ENCODE peak calls at places on chromosomes 12 and 14, in six cellular contexts. A is testis, G is GM12892, U is esophagus squamous epithelium, N is breast epithelium, O is esophagus muscularis mucosa. P is an unnamed sample.

GRCh38 chr12:25034676-25035075 is 85.8 kb upstream of the BCAT1 start:
- DNase-seq in O (no peak), N (no peak), A (no peak), U (no peak), G (no peak), P (no peak)

GRCh38 chr12:78580296-78580695 is 284.3 kb upstream of the SYT1 start:
- DNase-seq in U (no peak), N (no peak), A (no peak), O (no peak), G (no peak), P (no peak)

GRCh38 chr12:7638764-7639570 is 26.7 kb downstream of the APOBEC1 start:
- DNase-seq in N (peak; percentile 60), G (peak; percentile 40), O (peak; percentile 95), U (peak; percentile 41), A (peak; percentile 92), P (peak; percentile 86)

GRCh38 chr12:105783983-105784947 is 354.5 kb downstream of the NUAK1 start:
- DNase-seq in U (no peak), O (no peak), G (no peak), A (no peak), N (no peak), P (no peak)

GRCh38 chr12:45284096-45284901 is 68.4 kb downstream of the ANO6 start:
- DNase-seq in G (no peak), A (no peak), U (no peak), O (no peak), N (no peak), P (no peak)

GRCh38 chr14:57066887-57067513 is 201.7 kb downstream of the EXOC5 start:
- DNase-seq in O (no peak), G (no peak), N (no peak), U (no peak), A (peak; percentile 73), P (peak; percentile 61)

GRCh38 chr12:89183985-89184435 is 168.3 kb downstream of the DUSP6 start:
- DNase-seq in U (no peak), N (peak; percentile 27), G (no peak), O (no peak), A (no peak), P (no peak)

GRCh38 chr12:104477812-104478388 is 21.2 kb downstream of the CHST11 start:
- DNase-seq in O (no peak), N (no peak), A (no peak), U (no peak), G (no peak), P (peak; percentile 47)

GRCh38 chr12:6987956-6988573 is 17.4 kb downstream of the EMG1 start:
- DNase-seq in N (peak; percentile 82), U (no peak), A (no peak), O (no peak), G (no peak), P (no peak)

GRCh38 chr12:52321433-52321832 is 235 bp upstream of the KRT83 start:
- DNase-seq in O (no peak), U (no peak), N (no peak), G (no peak), A (no peak), P (no peak)

GRCh38 chr12:41950455-41950854 is 194.2 kb downstream of the GXYLT1 start:
- DNase-seq in O (no peak), U (no peak), N (no peak), A (no peak), G (no peak), P (no peak)

GRCh38 chr14:103239751-103240150 is 94.3 kb upstream of the EIF5 start:
- DNase-seq in N (no peak), A (no peak), G (no peak), U (no peak), O (no peak), P (no peak)

GRCh38 chr12:66548338-66549049 is 130.4 kb downstream of the GRIP1 start:
- DNase-seq in G (no peak), A (no peak), N (no peak), U (no peak), O (no peak), P (no peak)

GRCh38 chr12:75848961-75849360 is 182.6 kb downstream of the PHLDA1 start:
- DNase-seq in G (no peak), U (no peak), O (no peak), A (no peak), N (no peak), P (no peak)

GRCh38 chr14:73743431-73743931 is 29.3 kb upstream of the PNMA1 start:
- DNase-seq in N (no peak), G (peak; percentile 66), O (no peak), A (no peak), U (no peak), P (peak; percentile 67)

GRCh38 chr14:20624495-20625070 is 16.9 kb downstream of the OR6S1 start:
- DNase-seq in O (no peak), A (peak; percentile 54), G (no peak), U (no peak), N (no peak), P (peak; percentile 78)

GRCh38 chr14:66628646-66629045 is 120.7 kb downstream of the GPHN start:
- DNase-seq in N (no peak), A (no peak), G (no peak), U (no peak), O (no peak), P (no peak)

GRCh38 chr12:62250671-62251608 is 9.3 kb upstream of the USP15 start:
- DNase-seq in U (no peak), G (no peak), N (no peak), A (no peak), O (no peak), P (peak; percentile 98)

GRCh38 chr12:90393654-90394053 is 561.3 kb downstream of the CCER1 start:
- DNase-seq in N (no peak), A (no peak), G (no peak), U (no peak), O (no peak), P (peak; percentile 1)

GRCh38 chr12:108969622-108970021 is 51.2 kb downstream of the SVOP start:
- DNase-seq in U (no peak), O (no peak), A (no peak), G (no peak), N (no peak), P (no peak)

GRCh38 chr12:10634427-10634826 is 21.0 kb upstream of the MAGOHB start:
- DNase-seq in G (no peak), A (no peak), O (no peak), N (no peak), U (no peak), P (no peak)

GRCh38 chr14:55580401-55581010 is 499 bp downstream of the KTN1 start:
- DNase-seq in G (peak; percentile 41), N (peak; percentile 19), O (no peak), U (no peak), A (peak; percentile 28), P (peak; percentile 66)

GRCh38 chr12:106527356-106527755 is 55.4 kb upstream of the RFX4 start:
- DNase-seq in G (no peak), U (no peak), A (no peak), O (peak; percentile 39), N (no peak), P (no peak)

GRCh38 chr14:53828820-53829219 is 127.8 kb downstream of the BMP4 start:
- DNase-seq in O (no peak), G (no peak), A (no peak), N (no peak), U (no peak), P (no peak)

GRCh38 chr14:100556936-100557505 is 30.2 kb downstream of the BEGAIN start:
- DNase-seq in A (no peak), U (no peak), O (no peak), N (no peak), G (no peak), P (no peak)

GRCh38 chr14:97155320-97155719 is 358.1 kb downstream of the VRK1 start:
- DNase-seq in G (no peak), A (no peak), U (no peak), O (no peak), N (no peak), P (no peak)

GRCh38 chr14:97149775-97150174 is 352.6 kb downstream of the VRK1 start:
- DNase-seq in U (no peak), O (no peak), N (no peak), G (no peak), A (no peak), P (no peak)

GRCh38 chr14:97155814-97156213 is 358.6 kb downstream of the VRK1 start:
- DNase-seq in O (no peak), U (no peak), G (no peak), N (no peak), A (no peak), P (no peak)

GRCh38 chr14:97156705-97157104 is 359.5 kb downstream of the VRK1 start:
- DNase-seq in U (no peak), N (no peak), O (no peak), G (no peak), A (no peak), P (no peak)

DNA sequence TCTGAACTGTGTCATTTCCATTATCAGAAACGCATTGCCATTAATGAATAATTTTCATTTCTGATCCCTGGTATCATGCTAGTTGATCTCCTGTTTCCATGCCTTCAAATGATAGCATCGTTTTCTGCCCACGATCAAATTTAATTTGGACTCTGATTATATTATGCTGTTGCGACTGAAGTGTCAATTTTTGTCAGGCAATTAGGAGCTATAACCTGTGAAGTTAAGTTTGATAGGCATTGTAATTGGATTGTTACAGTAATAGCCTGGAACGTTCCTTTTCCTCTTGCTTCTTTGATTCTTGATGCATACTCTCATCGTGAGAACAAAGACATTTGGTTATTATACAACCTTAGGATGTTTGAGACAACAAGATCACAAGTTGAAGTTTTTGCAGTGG is 356.3 kb downstream of the VRK1 start:
- DNase-seq in G (no peak), O (no peak), A (no peak), U (no peak), N (no peak), P (no peak)
- TF ChIP-seq POLR2A in G (no peak), O (no peak), A (no peak), U (no peak), N (no peak), P (no peak)

GRCh38 chr12:64451687-64452558 is at the start of gene TBK1:
- DNase-seq in G (peak; percentile 74), U (peak; percentile 21), A (peak; percentile 94), N (peak; percentile 78), O (peak; percentile 97), P (peak; percentile 89)
- TF ChIP-seq POLR2A in G (peak; percentile 90), U (peak; percentile 87), A (peak; percentile 26), N (no peak), O (peak; percentile 14), P (peak; percentile 76)

GRCh38 chr12:122023339-122024131 is 1.9 kb downstream of the BCL7A start:
- DNase-seq in N (peak; percentile 78), A (peak; percentile 78), U (no peak), O (peak; percentile 92), G (no peak), P (peak; percentile 56)
- TF ChIP-seq POLR2A in N (peak; percentile 33), A (no peak), U (peak; percentile 17), O (no peak), G (no peak), P (no peak)

GRCh38 chr14:92513204-92513965 is at the start of gene RIN3:
- DNase-seq in O (no peak), N (no peak), U (peak; percentile 16), A (peak; percentile 78), G (peak; percentile 63), P (peak; percentile 59)
- TF ChIP-seq POLR2A in O (no peak), N (no peak), U (peak; percentile 45), A (no peak), G (peak; percentile 71), P (peak; percentile 64)

GRCh38 chr12:103085541-103085940 is 128.1 kb downstream of the ASCL1 start:
- DNase-seq in O (no peak), A (no peak), U (no peak), N (no peak), G (no peak), P (no peak)
- TF ChIP-seq POLR2A in O (no peak), A (no peak), U (no peak), N (no peak), G (no peak), P (no peak)